ENCODE peak calls at places on chromosome 2, in eight cellular contexts. G, N, S, I, P, Z, Y and Q are unnamed samples.
A peak's percentile ranks its signal among the peaks of the same experiment; 100 is the strongest.

GRCh38 chr2:207333599-207334308 is 168.0 kb upstream of the KLF7 start:
- DNase-seq in G (peak; percentile 62), N (no peak), S (peak; percentile 79), I (no peak), P (no peak), Z (no peak), Y (no peak), Q (peak; percentile 44)

GRCh38 chr2:45758018-45758417 is 106.5 kb downstream of the PRKCE start:
- DNase-seq in G (no peak), N (no peak), S (no peak), I (no peak), P (no peak), Z (no peak), Y (no peak), Q (no peak)

GRCh38 chr2:85997016-85997970 is 108.4 kb downstream of the POLR1A start:
- DNase-seq in G (no peak), N (no peak), S (peak; percentile 63), I (no peak), P (no peak), Z (no peak), Y (peak; percentile 59), Q (peak; percentile 88)

GRCh38 chr2:124112966-124113365 is 87.9 kb downstream of the CNTNAP5 start:
- DNase-seq in G (peak; percentile 65), N (no peak), S (peak; percentile 68), I (no peak), P (no peak), Z (no peak), Y (peak; percentile 60), Q (peak; percentile 54)

GRCh38 chr2:198102841-198103240 is 298.4 kb downstream of the PLCL1 start:
- DNase-seq in G (no peak), N (no peak), S (no peak), I (no peak), P (no peak), Z (no peak), Y (peak; percentile 4), Q (peak; percentile 48)

GRCh38 chr2:68766378-68766845 is 31.8 kb downstream of the ARHGAP25 start:
- DNase-seq in G (peak; percentile 86), N (peak; percentile 48), S (peak; percentile 71), I (no peak), P (no peak), Z (no peak), Y (no peak), Q (no peak)

GRCh38 chr2:28045676-28046351 is 155.3 kb downstream of the BABAM2 start:
- DNase-seq in G (peak; percentile 35), N (no peak), S (no peak), I (peak; percentile 3), P (no peak), Z (no peak), Y (peak; percentile 34), Q (no peak)

GRCh38 chr2:67645280-67646255 is 248.4 kb downstream of the ETAA1 start:
- DNase-seq in G (no peak), N (no peak), S (peak; percentile 85), I (no peak), P (no peak), Z (no peak), Y (no peak), Q (peak; percentile 55)

GRCh38 chr2:14634885-14635871 is 2.7 kb downstream of the LRATD1 start:
- DNase-seq in G (peak; percentile 88), N (peak; percentile 76), S (peak; percentile 72), I (peak; percentile 74), P (peak; percentile 17), Z (peak; percentile 87), Y (peak; percentile 79), Q (peak; percentile 45)

GRCh38 chr2:219506802-219507554 is 7.3 kb upstream of the ASIC4 start:
- DNase-seq in G (no peak), N (no peak), S (no peak), I (no peak), P (no peak), Z (no peak), Y (peak; percentile 32), Q (no peak)

GRCh38 chr2:7972670-7973069 is 709.2 kb upstream of the ID2 start:
- DNase-seq in G (no peak), N (no peak), S (no peak), I (no peak), P (no peak), Z (no peak), Y (no peak), Q (no peak)

GRCh38 chr2:230128943-230129342 is 60.2 kb upstream of the SLC16A14 start:
- DNase-seq in G (no peak), N (no peak), S (peak; percentile 61), I (no peak), P (no peak), Z (no peak), Y (peak; percentile 83), Q (peak; percentile 91)

GRCh38 chr2:55923091-55923977 is at the start of gene EFEMP1:
- DNase-seq in G (peak; percentile 79), N (peak; percentile 69), S (peak; percentile 73), I (peak; percentile 80), P (peak; percentile 24), Z (peak; percentile 52), Y (peak; percentile 76), Q (peak; percentile 74)

GRCh38 chr2:172516299-172516698 is 39.6 kb upstream of the PDK1 start:
- DNase-seq in G (peak; percentile 68), N (no peak), S (peak; percentile 57), I (no peak), P (no peak), Z (no peak), Y (peak; percentile 83), Q (peak; percentile 49)

GRCh38 chr2:72089537-72089936 is 58.1 kb downstream of the CYP26B1 start:
- DNase-seq in G (no peak), N (peak; percentile 9), S (no peak), I (no peak), P (no peak), Z (no peak), Y (no peak), Q (no peak)

GRCh38 chr2:205280630-205281225 is 401.6 kb upstream of the NRP2 start:
- DNase-seq in G (no peak), N (no peak), S (no peak), I (no peak), P (no peak), Z (no peak), Y (no peak), Q (no peak)

GRCh38 chr2:191357682-191358081 is 112.5 kb downstream of the MYO1B start:
- DNase-seq in G (no peak), N (no peak), S (no peak), I (no peak), P (no peak), Z (no peak), Y (no peak), Q (no peak)

GRCh38 chr2:26245231-26245732 is 543 bp downstream of the HADHB start:
- DNase-seq in G (peak; percentile 58), N (peak; percentile 36), S (peak; percentile 25), I (peak; percentile 28), P (no peak), Z (no peak), Y (peak; percentile 55), Q (no peak)

GRCh38 chr2:17303496-17303895 is 214.7 kb downstream of the RAD51AP2 start:
- DNase-seq in G (peak; percentile 64), N (no peak), S (peak; percentile 57), I (peak; percentile 22), P (no peak), Z (no peak), Y (peak; percentile 13), Q (no peak)

GRCh38 chr2:214410918-214411554 is at the start of gene VWC2L:
- DNase-seq in G (peak; percentile 89), N (peak; percentile 37), S (peak; percentile 77), I (peak; percentile 75), P (no peak), Z (no peak), Y (peak; percentile 59), Q (peak; percentile 64)

GRCh38 chr2:173762864-173763263 is 202.3 kb downstream of the SP3 start:
- DNase-seq in G (no peak), N (no peak), S (no peak), I (no peak), P (no peak), Z (no peak), Y (no peak), Q (no peak)
- TF ChIP-seq CTCF in G (no peak), N (no peak), S (no peak), I (no peak), P (no peak), Z (no peak), Y (no peak), Q (no peak)

GRCh38 chr2:195716466-195716865 is 59.4 kb downstream of the SLC39A10 start:
- DNase-seq in G (no peak), N (no peak), S (no peak), I (no peak), P (no peak), Z (no peak), Y (no peak), Q (no peak)

GRCh38 chr2:195721042-195721441 is 64.0 kb downstream of the SLC39A10 start:
- DNase-seq in G (peak; percentile 20), N (no peak), S (no peak), I (no peak), P (no peak), Z (no peak), Y (no peak), Q (no peak)
- H3K4me3 ChIP-seq in G (no peak overlapping the region), N (no peak overlapping the region), S (no peak overlapping the region), I (no peak overlapping the region), P (no peak overlapping the region), Z (no peak overlapping the region), Y (no peak overlapping the region), Q (no peak overlapping the region)

GRCh38 chr2:19228720-19229119 is 129.7 kb downstream of the OSR1 start:
- DNase-seq in G (peak; percentile 98), N (no peak), S (no peak), I (no peak), P (no peak), Z (no peak), Y (no peak), Q (no peak)
- TF ChIP-seq CTCF in G (peak; percentile 15), N (no peak), S (no peak), I (no peak), P (no peak), Z (no peak), Y (no peak), Q (no peak)

DNA sequence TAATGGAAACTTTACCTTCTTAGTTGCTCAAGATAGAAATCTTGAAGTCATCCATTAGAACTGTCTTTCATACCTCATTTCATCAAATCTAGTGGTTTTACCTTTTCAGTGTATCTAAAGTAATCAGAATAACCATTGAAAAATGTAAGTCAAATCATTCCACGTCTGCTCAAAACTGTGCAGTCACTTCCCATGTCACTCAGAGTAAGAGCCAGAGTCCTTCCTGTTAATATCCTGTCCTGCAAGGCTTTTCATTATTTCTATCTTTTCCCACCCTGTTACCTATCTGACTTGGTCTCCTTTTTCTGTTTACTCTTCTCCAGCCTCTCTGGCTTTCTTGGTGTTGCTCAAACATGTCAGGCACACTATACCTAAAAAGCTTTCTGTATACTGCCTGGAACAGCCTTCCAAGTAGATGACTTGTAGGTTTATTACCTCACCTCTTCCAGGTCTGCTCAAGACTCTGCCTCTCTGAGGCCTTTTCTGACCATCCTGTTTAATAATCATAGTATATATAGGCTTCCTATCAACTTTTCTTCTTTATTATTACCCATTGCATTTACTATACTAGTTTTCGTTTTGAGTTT is 3.4 kb downstream of the C2orf69 start:
- DNase-seq in G (peak; percentile 32), N (no peak), S (no peak), I (no peak), P (no peak), Z (no peak), Y (no peak), Q (no peak)
- H3K4me3 ChIP-seq in G (no peak overlapping the region), N (no peak overlapping the region), S (no peak overlapping the region), I (no peak overlapping the region), P (no peak overlapping the region), Z (no peak overlapping the region), Y (no peak overlapping the region), Q (no peak overlapping the region)

GRCh38 chr2:222194669-222195068 is 104.1 kb downstream of the PAX3 start:
- DNase-seq in G (no peak), N (no peak), S (no peak), I (no peak), P (no peak), Z (no peak), Y (no peak), Q (no peak)
- TF ChIP-seq CTCF in G (no peak), N (no peak), S (no peak), I (no peak), P (no peak), Z (no peak), Y (no peak), Q (no peak)